ENCODE peak calls at places on chromosomes 12 and 14, in four cellular contexts. K is natural killer cell; P is pancreas; D is activated CD4-positive, alpha-beta T cell treated with anti-CD3 and anti-CD28 coated beads for 36 hours. Q is an unnamed sample.

GRCh38 chr12:31518680-31519227 is 72.2 kb downstream of the DENND5B start:
- ATAC-seq in K (no peak), P (peak), D (no peak), Q (no peak)

GRCh38 chr14:76015191-76015590 is 29.6 kb downstream of the IFT43 start:
- ATAC-seq in K (no peak), P (no peak), D (no peak), Q (no peak)

GRCh38 chr12:107337354-107338095 is 244.2 kb upstream of the CRY1 start:
- ATAC-seq in K (no peak), P (no peak), D (peak), Q (no peak)

GRCh38 chr12:8822298-8822697 is at the start of gene A2ML1:
- ATAC-seq in K (no peak), P (no peak), D (no peak), Q (no peak)

GRCh38 chr12:6424008-6424347 is 20.8 kb upstream of the CD27 start:
- ATAC-seq in K (no peak), P (peak), D (no peak), Q (no peak)

GRCh38 chr14:98932436-98933325 is 339.3 kb downstream of the BCL11B start:
- ATAC-seq in K (no peak), P (no peak), D (no peak), Q (no peak)

GRCh38 chr14:28297559-28297958 is 469.0 kb upstream of the FOXG1 start:
- ATAC-seq in K (no peak), P (no peak), D (no peak), Q (no peak)

GRCh38 chr14:94361682-94362081 is 26.7 kb downstream of the SERPINA1 start:
- ATAC-seq in K (no peak), P (no peak), D (no peak), Q (no peak)

GRCh38 chr12:32302218-32302826 is 97.0 kb upstream of the FGD4 start:
- ATAC-seq in K (peak), P (peak), D (peak), Q (peak)

GRCh38 chr14:103427485-103428443 is 42.5 kb downstream of the MARK3 start:
- ATAC-seq in K (peak), P (peak), D (peak), Q (no peak)

GRCh38 chr14:88632512-88632911 is 69.7 kb downstream of the ZC3H14 start:
- ATAC-seq in K (no peak), P (no peak), D (no peak), Q (no peak)

GRCh38 chr14:97802974-97803373 is 1005.8 kb downstream of the VRK1 start:
- ATAC-seq in K (no peak), P (no peak), D (no peak), Q (no peak)

GRCh38 chr12:112285600-112286401 is 96.4 kb downstream of the HECTD4 start:
- ATAC-seq in K (no peak), P (no peak), D (no peak), Q (no peak)

GRCh38 chr14:89243286-89243685 is 173.7 kb downstream of the FOXN3 start:
- ATAC-seq in K (no peak), P (no peak), D (no peak), Q (no peak)

GRCh38 chr12:99444859-99445316 is 202.7 kb upstream of the GARIN6 start:
- ATAC-seq in K (no peak), P (no peak), D (no peak), Q (no peak)

GRCh38 chr12:52895726-52896189 is 9.1 kb downstream of the KRT8 start:
- ATAC-seq in K (no peak), P (peak), D (no peak), Q (peak)

GRCh38 chr12:33588082-33588712 is 148.6 kb upstream of the SYT10 start:
- ATAC-seq in K (no peak), P (no peak), D (no peak), Q (peak)

GRCh38 chr12:66176525-66176924 is 6.7 kb upstream of the TMBIM4 start:
- ATAC-seq in K (no peak), P (no peak), D (no peak), Q (no peak)

GRCh38 chr12:31890295-31891285 is 68.6 kb upstream of the RESF1 start:
- ATAC-seq in K (peak), P (no peak), D (peak), Q (peak)

GRCh38 chr12:130803707-130804106 is 35.3 kb downstream of the STX2 start:
- ATAC-seq in K (no peak), P (no peak), D (no peak), Q (no peak)

GRCh38 chr12:75995691-75996090 is 35.9 kb downstream of the PHLDA1 start:
- ATAC-seq in K (no peak), P (no peak), D (no peak), Q (no peak)

GRCh38 chr14:52115286-52115685 is 46.4 kb upstream of the NID2 start:
- ATAC-seq in K (no peak), P (no peak), D (no peak), Q (peak)

GRCh38 chr12:45779936-45780335 is 50.4 kb downstream of the ARID2 start:
- ATAC-seq in K (no peak), P (no peak), D (no peak), Q (no peak)

GRCh38 chr14:74634481-74634880 is 22.4 kb upstream of the LTBP2 start:
- ATAC-seq in K (no peak), P (no peak), D (no peak), Q (no peak)